ENCODE peak calls at places on chromosomes 7 and 10, in nine cellular contexts. A is OCI-LY7; T is cardiac muscle cell; G is CD8-positive, alpha-beta T cell; D is kidney; J is dorsolateral prefrontal cortex; Z is CD4-positive, CD25-positive, alpha-beta regulatory T cell; L is tibial nerve; N is thoracic aorta. C is an unnamed sample.

GRCh38 chr7:107989618-107990373 is 13.2 kb downstream of the LAMB1 start:
- DNase-seq in A (no peak), G (no peak), J (no peak), T (no peak), Z (no peak), N (no peak), D (no peak), L (no peak), C (peak)

GRCh38 chr7:17130281-17131059 is 168.0 kb upstream of the AHR start:
- DNase-seq in G (no peak), N (no peak), D (no peak), L (no peak), J (no peak), Z (no peak), A (no peak), T (peak), C (no peak)

GRCh38 chr7:3065724-3066143 is 22.1 kb upstream of the CARD11 start:
- DNase-seq in N (no peak), L (no peak), A (peak), T (peak), Z (peak), D (no peak), G (peak), J (no peak), C (no peak)

GRCh38 chr10:92124020-92124419 is 166.9 kb downstream of the CPEB3 start:
- DNase-seq in J (no peak), L (no peak), Z (no peak), T (no peak), A (no peak), D (no peak), G (no peak), N (no peak), C (no peak)

GRCh38 chr10:44962870-44963738 is 3.5 kb downstream of the RASSF4 start:
- DNase-seq in T (peak), G (no peak), L (no peak), J (peak), N (no peak), Z (no peak), D (peak), A (peak), C (peak)

GRCh38 chr7:1692500-1693418 is 22.7 kb downstream of the ELFN1 start:
- DNase-seq in N (no peak), D (no peak), J (no peak), L (no peak), T (no peak), Z (no peak), A (no peak), G (no peak), C (no peak)

GRCh38 chr7:2522780-2523433 is 3.3 kb downstream of the LFNG start:
- DNase-seq in A (no peak), G (no peak), T (no peak), D (no peak), N (no peak), Z (peak), L (no peak), J (no peak), C (no peak)

GRCh38 chr10:117804470-117805011 is 242.2 kb downstream of the RAB11FIP2 start:
- DNase-seq in T (no peak), L (no peak), G (no peak), A (no peak), J (no peak), D (peak), Z (no peak), N (no peak), C (no peak)

GRCh38 chr10:24446739-24447138 is 237.8 kb downstream of the KIAA1217 start:
- DNase-seq in D (no peak), T (no peak), N (no peak), A (no peak), Z (no peak), L (no peak), J (no peak), G (no peak), C (no peak)

GRCh38 chr7:111339006-111339405 is 223.3 kb downstream of the IMMP2L start:
- DNase-seq in T (no peak), J (no peak), N (no peak), Z (no peak), D (no peak), G (no peak), L (no peak), A (no peak), C (no peak)

GRCh38 chr7:98322331-98323260 is 41.1 kb downstream of the BRI3 start:
- DNase-seq in J (no peak), D (no peak), G (no peak), N (no peak), L (no peak), Z (no peak), T (no peak), A (no peak), C (peak)

GRCh38 chr10:2232479-2232878 is 495.2 kb upstream of the ADARB2 start:
- DNase-seq in D (no peak), J (no peak), G (no peak), L (no peak), T (peak), A (no peak), N (no peak), Z (no peak), C (no peak)

GRCh38 chr7:95476904-95477594 is 8.7 kb upstream of the ASB4 start:
- DNase-seq in T (peak), N (peak), G (peak), J (peak), A (peak), D (no peak), L (peak), Z (peak), C (peak)

GRCh38 chr7:92051655-92052054 is 82.6 kb downstream of the CYP51A1 start:
- DNase-seq in Z (no peak), T (no peak), J (no peak), D (no peak), L (no peak), G (no peak), N (no peak), A (no peak), C (no peak)

GRCh38 chr10:90917968-90918318 is 2.9 kb downstream of the ANKRD1 start:
- DNase-seq in T (no peak), J (no peak), N (no peak), D (no peak), Z (no peak), A (no peak), G (no peak), L (no peak), C (no peak)

GRCh38 chr10:120477723-120478270 is 20.8 kb downstream of the PLPP4 start:
- DNase-seq in G (no peak), L (no peak), J (no peak), N (no peak), A (no peak), Z (no peak), T (no peak), D (no peak), C (no peak)

GRCh38 chr7:122674502-122674901 is 24.4 kb downstream of the RNF133 start:
- DNase-seq in D (no peak), L (no peak), T (no peak), J (peak), N (no peak), Z (no peak), A (no peak), G (no peak), C (no peak)

GRCh38 chr7:104156842-104157277 is 51.0 kb downstream of the ORC5 start:
- DNase-seq in T (peak), N (no peak), D (no peak), Z (peak), L (no peak), G (no peak), J (no peak), A (peak), C (no peak)

GRCh38 chr10:12353399-12354027 is 4.2 kb downstream of the CAMK1D start:
- DNase-seq in G (no peak), N (no peak), L (no peak), Z (no peak), J (no peak), T (no peak), D (no peak), A (no peak), C (no peak)

GRCh38 chr10:33217854-33218253 is 116.6 kb downstream of the NRP1 start:
- DNase-seq in T (no peak), D (no peak), N (no peak), G (no peak), L (no peak), Z (no peak), J (no peak), A (no peak), C (no peak)

GRCh38 chr7:40733111-40733510 is 598.3 kb downstream of the SUGCT start:
- DNase-seq in L (no peak), D (no peak), N (no peak), Z (no peak), A (no peak), G (no peak), J (no peak), T (no peak), C (no peak)

GRCh38 chr7:53458636-53459035 is 423.2 kb downstream of the POM121L12 start:
- DNase-seq in J (no peak), G (no peak), N (no peak), A (no peak), T (no peak), L (no peak), D (no peak), Z (no peak), C (no peak)
- H3K27ac ChIP-seq in J (no peak), G (no peak), N (no peak), A (no peak), T (no peak), L (no peak), D (no peak), Z (no peak), C (no peak)

DNA sequence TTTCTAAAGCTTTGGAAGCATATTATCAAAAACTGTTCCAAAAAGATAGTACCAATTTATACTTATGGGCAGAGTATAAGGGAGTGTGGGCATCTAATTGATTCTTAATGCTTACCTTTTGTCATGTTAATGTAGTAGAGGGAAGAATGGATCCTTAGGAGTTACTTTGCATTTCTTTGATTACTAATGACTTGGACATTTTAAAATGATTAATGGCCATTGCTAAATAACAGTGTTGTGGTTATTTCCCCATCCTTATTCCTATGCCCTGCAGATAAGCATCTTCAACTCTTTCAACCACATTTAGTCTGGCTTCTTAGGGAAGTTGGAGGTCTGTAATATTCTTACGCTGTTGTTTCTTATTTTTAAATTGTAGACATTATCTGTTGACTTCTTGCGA is 37.1 kb downstream of the KAT6B start:
- DNase-seq in G (no peak), L (no peak), A (no peak), J (no peak), D (no peak), T (no peak), N (no peak), Z (no peak), C (no peak)
- H3K4me3 ChIP-seq in G (no peak), L (no peak), A (no peak), J (no peak), D (no peak), T (no peak), N (no peak), Z (no peak), C (no peak)

DNA sequence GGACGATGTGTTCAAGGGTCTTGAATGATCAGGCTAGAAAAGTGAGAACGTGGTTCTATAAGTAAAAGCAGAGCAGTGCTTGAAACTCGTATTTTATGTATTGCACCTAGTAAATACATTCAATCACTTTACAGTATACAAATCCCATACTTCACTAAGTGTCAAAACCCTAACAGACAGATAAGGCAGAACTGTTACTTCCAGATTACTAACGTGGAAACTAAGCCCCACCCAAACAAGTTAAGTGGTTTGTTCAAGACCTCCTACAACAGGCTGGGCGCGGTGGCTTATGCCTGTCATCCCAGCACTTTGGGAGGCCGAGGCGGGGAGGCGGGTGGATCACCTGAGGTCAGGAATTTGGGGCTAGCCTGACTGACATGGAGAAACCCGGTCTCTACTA is 9.2 kb upstream of the MYO1G start:
- DNase-seq in N (no peak), D (peak), G (no peak), Z (no peak), A (no peak), T (no peak), L (no peak), J (no peak), C (no peak)
- H3K27ac ChIP-seq in N (no peak), D (no peak), G (no peak), Z (no peak), A (no peak), T (peak), L (no peak), J (no peak), C (no peak)

DNA sequence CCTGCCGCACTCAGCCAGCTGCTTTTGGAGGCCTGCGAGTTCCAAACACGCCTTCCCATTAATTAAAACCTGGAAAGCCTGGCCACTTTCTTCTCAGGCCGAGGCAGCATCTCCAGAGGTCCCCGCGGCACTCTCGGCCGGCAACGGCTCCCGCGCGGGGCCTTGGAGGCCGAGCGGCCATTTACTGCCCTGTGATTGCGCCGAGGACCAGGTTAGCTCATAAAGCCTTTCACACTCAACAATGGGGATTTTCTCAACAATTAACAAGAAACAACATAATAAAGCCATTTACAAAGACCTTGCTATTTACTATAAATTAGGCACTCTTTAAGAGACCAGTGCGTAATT is 16.5 kb downstream of the SKIDA1 start:
- DNase-seq in N (no peak), Z (no peak), L (no peak), T (peak), A (no peak), J (no peak), D (no peak), G (no peak), C (no peak)
- H3K4me3 ChIP-seq in N (no peak), Z (no peak), L (peak), T (peak), A (no peak), J (no peak), D (no peak), G (no peak), C (no peak)

C was measured in tibial artery.